ENCODE peak calls at places on chromosomes 2 and 18, in seven cellular contexts. R is tibial nerve, N is uterus, K is body of pancreas, D is esophagus squamous epithelium, E is stomach, S is K562. O is an unnamed sample.

GRCh38 chr2:104860141-104860790 is 6.4 kb downstream of the POU3F3 start:
- DNase-seq in R (no peak), N (no peak), K (no peak), D (no peak), E (no peak), S (no peak), O (no peak)

GRCh38 chr2:21466528-21466927 is 342.8 kb downstream of the TDRD15 start:
- DNase-seq in R (no peak), N (no peak), K (no peak), D (no peak), E (no peak), S (no peak), O (no peak)

GRCh38 chr18:4854664-4855063 is 342.4 kb downstream of the AKAIN1 start:
- DNase-seq in R (no peak), N (no peak), K (no peak), D (no peak), E (no peak), S (no peak), O (no peak)

GRCh38 chr2:43102366-43103092 is 123.9 kb downstream of the ZFP36L2 start:
- DNase-seq in R (no peak), N (no peak), K (peak), D (no peak), E (no peak), S (no peak), O (no peak)

GRCh38 chr2:110858135-110858737 is 125.9 kb downstream of the ACOXL start:
- DNase-seq in R (no peak), N (no peak), K (peak), D (no peak), E (peak), S (no peak), O (no peak)

GRCh38 chr2:148876589-148877402 is 1.8 kb downstream of the KIF5C start:
- DNase-seq in R (no peak), N (no peak), K (peak), D (no peak), E (peak), S (no peak), O (no peak)

GRCh38 chr2:241903121-241904010 is 33.8 kb downstream of the RTP5 start:
- DNase-seq in R (peak), N (no peak), K (no peak), D (no peak), E (peak), S (no peak), O (no peak)

GRCh38 chr18:9137168-9138066 is 836 bp downstream of the ANKRD12 start:
- DNase-seq in R (peak), N (peak), K (peak), D (no peak), E (peak), S (peak), O (peak)

GRCh38 chr2:180554330-180554729 is 426.1 kb upstream of the UBE2E3 start:
- DNase-seq in R (no peak), N (no peak), K (no peak), D (no peak), E (no peak), S (no peak), O (no peak)

GRCh38 chr18:37334494-37335125 is 231.0 kb downstream of the CELF4 start:
- DNase-seq in R (no peak), N (no peak), K (no peak), D (no peak), E (no peak), S (no peak), O (peak)

GRCh38 chr2:85978883-85979780 is 90.3 kb upstream of the ST3GAL5 start:
- DNase-seq in R (no peak), N (no peak), K (no peak), D (no peak), E (peak), S (no peak), O (no peak)

GRCh38 chr2:34831096-34831495 is 1232.0 kb upstream of the FAM98A start:
- DNase-seq in R (no peak), N (no peak), K (no peak), D (no peak), E (no peak), S (no peak), O (no peak)

GRCh38 chr2:168683996-168684395 is 118.4 kb upstream of the NOSTRIN start:
- DNase-seq in R (no peak), N (no peak), K (no peak), D (no peak), E (no peak), S (no peak), O (no peak)

GRCh38 chr2:168687314-168687713 is 115.1 kb upstream of the NOSTRIN start:
- DNase-seq in R (no peak), N (no peak), K (peak), D (no peak), E (no peak), S (no peak), O (no peak)

GRCh38 chr2:168686485-168687191 is 115.8 kb upstream of the NOSTRIN start:
- DNase-seq in R (no peak), N (no peak), K (no peak), D (no peak), E (no peak), S (no peak), O (peak)

GRCh38 chr2:168685619-168686453 is 116.6 kb upstream of the NOSTRIN start:
- DNase-seq in R (no peak), N (no peak), K (no peak), D (no peak), E (no peak), S (peak), O (no peak)

DNA sequence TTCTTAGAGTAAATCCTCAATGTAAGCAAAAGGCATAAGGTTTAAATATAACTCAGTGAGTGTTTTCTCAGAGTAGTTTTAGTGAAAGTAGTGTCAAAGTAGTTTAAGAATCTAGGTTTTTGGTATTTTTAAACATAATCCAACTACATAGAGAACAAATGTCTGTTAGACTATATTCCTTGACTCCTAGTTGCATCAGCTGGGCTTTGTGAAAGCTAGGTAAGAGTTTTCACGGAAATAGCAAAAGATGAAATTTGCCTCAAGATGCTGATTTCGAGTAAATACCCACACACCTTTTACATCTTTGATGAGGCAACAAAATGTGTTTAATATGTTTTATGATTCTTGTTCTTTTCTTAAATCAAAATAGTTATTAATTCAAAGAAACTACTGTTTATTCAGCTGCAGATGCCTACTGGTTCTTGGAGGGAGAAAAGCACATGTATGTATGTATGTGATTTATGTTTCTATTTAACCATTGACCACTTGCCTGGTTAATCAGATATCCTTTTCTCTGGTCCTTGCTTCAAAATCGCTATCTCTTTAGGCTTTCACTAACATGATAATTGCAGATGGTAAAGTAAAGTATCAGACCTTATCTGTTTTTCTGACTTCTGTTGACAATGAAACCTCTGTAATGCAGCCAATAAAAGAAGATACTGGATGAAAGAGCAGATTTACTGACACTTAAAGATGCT is 117.4 kb upstream of the NOSTRIN start:
- DNase-seq in R (no peak), N (no peak), K (no peak), D (no peak), E (no peak), S (no peak), O (no peak)
- TF ChIP-seq POLR2A in R (no peak), N (no peak), K (no peak), D (no peak), E (no peak), S (no peak), O (no peak)

GRCh38 chr18:3233433-3234168 is 13.8 kb upstream of the MYOM1 start:
- DNase-seq in R (no peak), N (no peak), K (no peak), D (no peak), E (no peak), S (no peak), O (no peak)
- TF ChIP-seq POLR2A in R (no peak), N (no peak), K (no peak), D (no peak), E (no peak), S (no peak), O (no peak)

GRCh38 chr2:159797468-159798375 is at the start of gene CD302:
- DNase-seq in R (peak), N (peak), K (peak), D (peak), E (peak), S (peak), O (peak)
- TF ChIP-seq POLR2A in R (peak), N (peak), K (no peak), D (peak), E (no peak), S (no peak), O (peak)

DNA sequence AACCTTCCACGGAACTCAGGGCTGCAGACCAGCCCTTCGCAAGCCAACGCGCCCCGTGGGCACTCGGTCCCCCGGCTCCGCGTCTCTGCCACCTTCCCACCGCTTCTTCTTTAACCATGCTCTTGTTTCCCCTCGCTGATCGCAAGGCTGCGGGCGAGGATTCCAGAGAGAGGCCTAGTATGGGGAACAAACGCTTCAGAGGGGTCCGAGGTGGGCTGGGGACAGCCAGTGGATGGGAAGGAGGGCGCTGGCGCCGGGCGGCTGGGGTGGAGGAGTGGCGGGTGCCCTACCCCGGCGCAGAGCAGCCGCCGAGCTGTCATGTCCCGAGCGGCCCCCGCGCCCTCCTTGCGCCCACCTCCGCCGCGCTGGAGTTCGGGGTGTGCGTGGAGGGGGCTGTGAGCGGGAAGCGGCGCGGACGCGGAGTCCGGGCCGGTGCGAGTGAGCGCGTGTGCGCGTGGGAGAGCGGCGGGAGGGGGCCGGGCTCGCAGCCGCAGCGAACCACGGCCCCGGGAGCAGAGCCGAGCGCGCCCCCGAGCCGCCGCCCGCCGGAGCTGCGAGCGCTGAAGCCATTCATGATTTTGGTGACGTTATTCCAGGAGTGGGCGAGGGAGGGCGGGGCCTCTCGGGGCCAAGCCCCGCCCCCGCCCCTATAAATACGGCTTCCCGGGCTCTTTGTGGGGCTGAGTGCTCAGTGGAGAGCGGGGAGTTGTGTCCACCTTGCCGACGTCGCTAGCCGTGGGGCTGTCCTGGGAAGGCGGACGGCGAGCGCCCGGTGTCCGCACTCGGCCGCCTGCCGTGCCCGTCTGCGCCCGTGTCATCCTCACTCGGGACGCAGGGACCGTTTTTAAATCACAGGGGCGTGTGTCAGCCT is at the start of gene LBH:
- DNase-seq in R (peak), N (peak), K (peak), D (peak), E (peak), S (peak), O (peak)
- TF ChIP-seq POLR2A in R (peak), N (peak), K (peak), D (peak), E (no peak), S (peak), O (peak)

DNA sequence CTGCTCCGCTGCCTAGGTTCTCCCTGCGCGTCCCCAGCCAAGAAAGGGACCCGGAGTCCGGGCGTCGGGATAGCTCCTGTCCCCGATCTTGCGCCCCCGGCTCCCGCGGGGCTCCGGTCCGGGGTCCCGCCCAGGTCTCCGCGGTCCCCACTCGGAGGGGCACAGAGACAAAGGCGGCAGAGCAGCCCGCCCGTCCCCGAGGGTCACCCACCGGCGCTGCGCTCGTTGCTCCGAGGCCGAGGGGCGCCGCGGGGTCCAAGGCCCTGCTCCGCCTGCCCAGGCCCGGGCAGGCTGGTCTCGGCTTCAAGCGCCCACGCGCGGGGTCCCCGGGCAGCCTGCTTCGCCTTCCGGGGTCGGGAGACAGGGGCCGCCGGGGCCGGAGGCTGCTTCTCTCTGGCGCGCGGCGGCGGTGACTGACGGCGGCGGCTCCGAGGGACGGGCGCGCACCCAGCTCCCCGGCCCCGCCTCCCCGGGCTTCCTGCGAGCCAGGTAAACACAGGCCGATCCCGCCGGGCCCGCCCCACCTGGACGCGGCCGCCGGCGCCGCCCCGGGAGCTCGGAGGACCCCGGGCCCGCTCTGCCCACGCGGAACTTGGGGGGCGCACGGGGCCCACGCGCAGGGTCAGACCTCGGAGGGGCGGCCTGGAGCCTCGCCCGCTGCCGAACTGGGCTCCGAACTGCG is at the start of gene MBP:
- DNase-seq in R (no peak), N (peak), K (peak), D (peak), E (peak), S (no peak), O (no peak)
- TF ChIP-seq POLR2A in R (peak), N (peak), K (peak), D (peak), E (no peak), S (no peak), O (no peak)

O was measured in H54.